ENCODE peak calls at places on chromosomes 3 and 15, in seven cellular contexts. H is nephron progenitor cell, R is AG04449, K is epithelial cell of esophagus, O is choroid plexus epithelial cell, Z is GM06990, Y is cardiac fibroblast. U is an unnamed sample.

GRCh38 chr15:38558714-38559059 is 5.9 kb downstream of the RASGRP1 start:
- DNase-seq in H (no peak), R (peak; percentile 91), K (peak; percentile 42), O (peak; percentile 44), Z (no peak), Y (peak; percentile 32), U (no peak)

GRCh38 chr3:154310840-154311239 is 13.4 kb downstream of the DHX36 start:
- DNase-seq in H (no peak), R (no peak), K (no peak), O (peak; percentile 79), Z (no peak), Y (peak; percentile 38), U (no peak)

GRCh38 chr3:59426851-59427565 is 377.2 kb upstream of the CFAP20DC start:
- DNase-seq in H (no peak), R (peak; percentile 70), K (peak; percentile 93), O (peak; percentile 88), Z (no peak), Y (peak; percentile 61), U (no peak)

GRCh38 chr3:131072099-131072559 is 45.5 kb downstream of the NEK11 start:
- DNase-seq in H (no peak), R (no peak), K (no peak), O (peak; percentile 33), Z (no peak), Y (peak; percentile 39), U (no peak)

GRCh38 chr3:188746291-188746783 is 425.4 kb upstream of the TPRG1 start:
- DNase-seq in H (no peak), R (no peak), K (no peak), O (peak; percentile 73), Z (no peak), Y (no peak), U (no peak)

GRCh38 chr15:89827821-89828220 is 13.2 kb upstream of the ANPEP start:
- DNase-seq in H (no peak), R (no peak), K (no peak), O (no peak), Z (no peak), Y (no peak), U (no peak)

GRCh38 chr15:39248204-39248603 is 332.7 kb upstream of the THBS1 start:
- DNase-seq in H (no peak), R (no peak), K (peak; percentile 21), O (no peak), Z (no peak), Y (peak; percentile 81), U (no peak)

GRCh38 chr3:114454592-114455251 is 160.9 kb downstream of the TIGIT start:
- DNase-seq in H (peak; percentile 42), R (no peak), K (no peak), O (no peak), Z (peak; percentile 18), Y (peak; percentile 28), U (no peak)

GRCh38 chr15:28878209-28878608 is 7.6 kb upstream of the APBA2 start:
- DNase-seq in H (no peak), R (no peak), K (no peak), O (no peak), Z (no peak), Y (no peak), U (no peak)

GRCh38 chr3:120025520-120025919 is 68.7 kb downstream of the GSK3B start:
- DNase-seq in H (no peak), R (no peak), K (peak; percentile 60), O (no peak), Z (no peak), Y (no peak), U (no peak)

GRCh38 chr3:183554377-183554776 is 1.1 kb downstream of the KLHL6 start:
- DNase-seq in H (no peak), R (no peak), K (peak; percentile 60), O (no peak), Z (peak; percentile 54), Y (no peak), U (no peak)

GRCh38 chr15:40055576-40056293 is 16.8 kb upstream of the SRP14 start:
- DNase-seq in H (no peak), R (no peak), K (peak; percentile 67), O (no peak), Z (no peak), Y (no peak), U (no peak)

GRCh38 chr15:77832874-77833273 is 200.2 kb upstream of the LINGO1 start:
- DNase-seq in H (no peak), R (no peak), K (no peak), O (no peak), Z (no peak), Y (no peak), U (no peak)

GRCh38 chr15:70098170-70098460 is 398 bp upstream of the TLE3 start:
- DNase-seq in H (no peak), R (no peak), K (no peak), O (no peak), Z (no peak), Y (no peak), U (no peak)
- TF ChIP-seq CTCF in H (no peak), R (no peak), K (no peak), O (no peak), Z (no peak), Y (no peak), U (no peak)

GRCh38 chr3:32154180-32154579 is 47.8 kb downstream of the GPD1L start:
- DNase-seq in H (no peak), R (no peak), K (peak; percentile 26), O (peak; percentile 44), Z (no peak), Y (no peak), U (no peak)
- TF ChIP-seq CTCF in H (peak; percentile 12), R (peak; percentile 25), K (peak; percentile 50), O (peak; percentile 66), Z (peak; percentile 26), Y (peak; percentile 43), U (no peak)

DNA sequence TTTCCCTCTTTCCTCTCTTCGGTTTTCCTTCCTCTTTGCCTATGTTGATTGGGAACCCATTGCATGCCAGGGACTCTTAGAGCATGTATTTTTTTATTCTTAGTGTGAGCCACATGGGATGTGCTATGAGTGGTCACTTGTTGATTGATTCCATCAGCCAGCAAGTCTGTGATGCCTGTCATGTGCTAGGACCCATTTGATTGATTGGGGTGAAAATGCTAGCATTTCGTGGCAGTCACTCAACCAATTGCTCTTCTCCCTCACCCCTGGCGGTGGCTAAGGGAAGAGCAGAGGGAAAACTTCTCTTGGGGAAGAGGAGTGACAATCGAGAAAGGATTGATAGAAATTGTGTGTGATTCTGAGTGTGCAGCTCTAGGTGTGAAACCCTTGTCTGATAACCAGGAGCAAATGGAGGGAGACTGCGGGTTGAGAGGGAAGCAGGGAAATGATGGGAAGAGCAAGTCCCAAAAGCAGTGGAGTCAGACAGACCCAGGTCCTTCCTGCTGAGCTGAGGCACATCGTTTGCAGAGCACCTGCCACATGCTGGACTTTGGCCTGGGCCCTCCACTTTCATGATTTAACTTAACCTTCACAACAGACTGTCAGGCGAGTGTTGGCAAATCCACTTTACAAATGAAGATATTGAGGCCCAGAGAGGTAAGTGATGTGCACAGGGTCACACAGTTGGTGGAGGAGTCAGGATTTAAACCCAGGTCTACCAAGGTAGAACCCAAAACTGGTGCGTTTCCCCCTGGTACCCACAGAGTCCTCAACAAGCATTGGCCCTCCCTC is 40.0 kb downstream of the SLC6A11 start:
- DNase-seq in H (no peak), R (no peak), K (no peak), O (peak; percentile 2), Z (no peak), Y (no peak), U (no peak)
- TF ChIP-seq CTCF in H (peak; percentile 46), R (peak; percentile 12), K (peak; percentile 52), O (peak; percentile 53), Z (peak; percentile 41), Y (peak; percentile 41), U (no peak)

GRCh38 chr3:45572755-45573154 is 21.8 kb upstream of the LIMD1 start:
- DNase-seq in H (no peak), R (no peak), K (no peak), O (no peak), Z (no peak), Y (no peak), U (no peak)

GRCh38 chr3:45574067-45574494 is 20.5 kb upstream of the LIMD1 start:
- DNase-seq in H (no peak), R (no peak), K (no peak), O (no peak), Z (no peak), Y (no peak), U (no peak)

GRCh38 chr3:45571969-45572368 is 22.6 kb upstream of the LIMD1 start:
- DNase-seq in H (no peak), R (no peak), K (no peak), O (no peak), Z (no peak), Y (no peak), U (no peak)

GRCh38 chr3:45573591-45573990 is 21.0 kb upstream of the LIMD1 start:
- DNase-seq in H (no peak), R (no peak), K (no peak), O (no peak), Z (no peak), Y (no peak), U (no peak)

DNA sequence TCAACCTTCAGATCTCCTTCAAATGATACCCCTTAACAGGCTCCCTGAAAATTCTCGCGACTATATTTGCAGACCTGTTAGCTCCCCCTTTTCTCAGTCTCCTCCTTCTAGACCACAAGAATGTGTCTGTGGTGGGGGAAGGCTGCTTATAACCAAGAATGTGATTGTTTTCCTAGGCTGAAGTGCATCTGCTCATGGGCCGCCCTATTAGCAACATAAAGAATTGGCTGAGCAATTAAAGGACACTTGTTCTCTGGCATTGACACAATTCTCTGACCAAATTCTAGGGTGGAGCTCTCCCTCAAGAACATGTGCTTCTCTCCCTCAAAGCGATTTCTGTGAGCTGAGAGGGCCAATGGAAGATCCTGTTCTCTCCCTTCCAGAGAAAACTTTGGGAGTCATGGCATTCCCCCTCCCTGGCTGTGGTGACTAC is 19.0 kb upstream of the LIMD1 start:
- DNase-seq in H (no peak), R (no peak), K (no peak), O (peak; percentile 90), Z (no peak), Y (peak; percentile 34), U (no peak)
- TF ChIP-seq CTCF in H (no peak), R (no peak), K (no peak), O (no peak), Z (no peak), Y (no peak), U (no peak)

DNA sequence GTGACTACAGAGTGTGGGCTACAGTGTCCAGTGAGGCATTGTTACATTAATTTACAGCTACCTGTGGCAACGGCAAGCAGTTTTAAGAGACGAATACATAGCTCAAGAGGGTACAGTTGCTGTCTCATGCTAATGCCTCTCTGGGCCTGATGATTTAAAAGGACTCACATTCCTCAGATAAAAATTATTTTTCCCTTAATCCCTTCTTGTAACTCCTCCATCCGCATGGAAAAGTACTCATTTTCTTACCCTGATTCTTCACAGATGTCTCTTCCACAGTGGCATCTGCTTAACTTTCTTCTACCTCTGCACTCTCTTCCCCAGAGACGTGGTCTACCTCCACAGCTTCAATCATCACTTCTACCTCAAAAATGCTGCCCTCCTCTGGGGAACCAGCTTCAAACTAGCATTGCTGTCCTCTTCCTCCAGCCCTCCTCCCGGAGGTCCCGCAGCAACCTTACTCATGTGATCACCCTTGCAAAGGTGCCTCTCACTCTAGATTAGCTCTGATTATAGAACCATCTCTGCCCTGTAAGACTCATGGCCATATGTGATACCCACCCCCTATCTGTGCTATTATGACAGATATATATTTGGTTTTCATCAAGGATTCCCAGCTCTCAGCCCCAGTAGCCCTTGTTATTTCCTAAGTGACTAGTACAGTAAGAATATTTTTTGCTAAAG is 21.4 kb upstream of the ABHD17C start:
- DNase-seq in H (no peak), R (no peak), K (no peak), O (peak; percentile 8), Z (peak; percentile 22), Y (no peak), U (no peak)
- TF ChIP-seq CTCF in H (no peak), R (no peak), K (no peak), O (peak; percentile 23), Z (peak; percentile 40), Y (no peak), U (no peak)

GRCh38 chr15:83380682-83381081 is 66.5 kb upstream of the SH3GL3 start:
- DNase-seq in H (peak; percentile 52), R (no peak), K (peak; percentile 84), O (peak; percentile 45), Z (peak; percentile 31), Y (peak; percentile 44), U (no peak)
- TF ChIP-seq CTCF in H (peak; percentile 13), R (peak; percentile 56), K (peak; percentile 68), O (peak; percentile 21), Z (peak; percentile 91), Y (peak; percentile 35), U (no peak)

U was measured in tibial nerve.